ENCODE peak calls at places on chromosomes 4 and X, in six cellular contexts. T is colonic mucosa, G is fibroblast of lung, R is mesenchymal stem cell, U is pancreas, V is right lobe of liver. Q is an unnamed sample. For H3K27me3, the result is how much of the 10 kb centered on the place peaks cover.

GRCh38 chr4:3643518-3644433 is 111.6 kb upstream of the LRPAP1 start:
- DNase-seq in U (no peak), R (no peak), T (no peak), G (no peak), V (peak), Q (no peak)

GRCh38 chr4:147741190-147741788 is 9.4 kb downstream of the ARHGAP10 start:
- DNase-seq in G (peak), U (no peak), V (no peak), R (peak), T (no peak), Q (peak)

GRCh38 chr4:186666750-186667149 is 56.9 kb downstream of the FAT1 start:
- DNase-seq in G (no peak), V (no peak), T (no peak), U (no peak), R (peak), Q (no peak)

GRCh38 chr4:53346920-53347852 is 18.7 kb downstream of the SCFD2 start:
- DNase-seq in G (peak), T (no peak), U (no peak), R (no peak), V (no peak), Q (peak)

GRCh38 chrX:70219938-70220764 is 14.3 kb upstream of the AWAT1 start:
- DNase-seq in V (no peak), T (peak), R (no peak), U (no peak), G (peak), Q (peak)

GRCh38 chr4:2624782-2625548 is 88.5 kb downstream of the FAM193A start:
- DNase-seq in V (peak), T (no peak), U (no peak), G (no peak), R (no peak), Q (peak)

GRCh38 chr4:187209921-187210613 is 486.4 kb upstream of the FAT1 start:
- DNase-seq in R (peak), V (no peak), G (peak), U (no peak), T (no peak), Q (no peak)

GRCh38 chrX:134423606-134424005 is 36.4 kb upstream of the HPRT1 start:
- DNase-seq in G (peak), T (no peak), R (peak), U (no peak), V (no peak), Q (no peak)

GRCh38 chrX:1265061-1265460 is 3.6 kb upstream of the CSF2RA start:
- DNase-seq in T (no peak), G (no peak), U (no peak), V (no peak), R (no peak), Q (no peak)

GRCh38 chrX:118569676-118570075 is 74.1 kb downstream of the DOCK11 start:
- DNase-seq in R (no peak), G (no peak), U (no peak), V (no peak), T (no peak), Q (no peak)

GRCh38 chrX:138711399-138712347 is at the start of gene FGF13:
- DNase-seq in R (no peak), U (peak), G (peak), V (peak), T (no peak), Q (no peak)

GRCh38 chrX:56800307-56800706 is 71.3 kb downstream of the NBDY start:
- DNase-seq in U (no peak), G (no peak), T (peak), R (no peak), V (no peak), Q (no peak)

GRCh38 chr4:83364312-83364711 is 29.7 kb upstream of the HPSE start:
- DNase-seq in G (no peak), U (no peak), T (no peak), V (no peak), R (no peak), Q (peak)

GRCh38 chrX:111652719-111653118 is 28.3 kb upstream of the ALG13 start:
- DNase-seq in U (no peak), R (peak), T (no peak), G (no peak), V (no peak), Q (no peak)

GRCh38 chr4:87375719-87376291 is 15.2 kb downstream of the HSD17B11 start:
- DNase-seq in U (peak), G (peak), V (no peak), R (peak), T (peak), Q (peak)

GRCh38 chr4:108861339-108861738 is 98.5 kb upstream of the ETNPPL start:
- DNase-seq in R (no peak), T (no peak), V (no peak), U (peak), G (peak), Q (no peak)

GRCh38 chrX:21885568-21885967 is 29.8 kb downstream of the YY2 start:
- DNase-seq in G (peak), T (no peak), R (peak), U (no peak), V (no peak), Q (no peak)

GRCh38 chrX:38941675-38942074 is 140.4 kb downstream of the MID1IP1 start:
- DNase-seq in G (peak), R (peak), V (no peak), U (no peak), T (no peak), Q (no peak)

GRCh38 chrX:48761674-48762471 is at the start of gene GLOD5:
- DNase-seq in U (peak), V (peak), T (peak), G (no peak), R (peak), Q (peak)

GRCh38 chrX:46327229-46328081 is 217.8 kb downstream of the ZNF674 start:
- DNase-seq in U (peak), V (peak), R (peak), T (peak), G (peak), Q (peak)

GRCh38 chrX:80138938-80139337 is 124.4 kb downstream of the TBX22 start:
- DNase-seq in T (no peak), U (no peak), G (no peak), V (no peak), R (no peak), Q (no peak)

GRCh38 chr4:186144180-186144579 is 39.7 kb downstream of the FAM149A start:
- DNase-seq in U (peak), R (peak), G (peak), V (no peak), T (peak), Q (no peak)

GRCh38 chrX:18574591-18574990 is 97.3 kb downstream of the RS1 start:
- DNase-seq in V (no peak), G (peak), U (no peak), R (peak), T (no peak), Q (peak)

GRCh38 chrX:18579495-18579894 is 92.4 kb downstream of the RS1 start:
- DNase-seq in V (no peak), T (no peak), U (no peak), G (no peak), R (no peak), Q (no peak)

GRCh38 chrX:18575744-18576143 is 96.2 kb downstream of the RS1 start:
- DNase-seq in V (no peak), R (no peak), U (no peak), G (no peak), T (no peak), Q (peak)

GRCh38 chrX:18573556-18573955 is 98.4 kb downstream of the RS1 start:
- DNase-seq in G (no peak), T (no peak), V (no peak), U (no peak), R (no peak), Q (no peak)

DNA sequence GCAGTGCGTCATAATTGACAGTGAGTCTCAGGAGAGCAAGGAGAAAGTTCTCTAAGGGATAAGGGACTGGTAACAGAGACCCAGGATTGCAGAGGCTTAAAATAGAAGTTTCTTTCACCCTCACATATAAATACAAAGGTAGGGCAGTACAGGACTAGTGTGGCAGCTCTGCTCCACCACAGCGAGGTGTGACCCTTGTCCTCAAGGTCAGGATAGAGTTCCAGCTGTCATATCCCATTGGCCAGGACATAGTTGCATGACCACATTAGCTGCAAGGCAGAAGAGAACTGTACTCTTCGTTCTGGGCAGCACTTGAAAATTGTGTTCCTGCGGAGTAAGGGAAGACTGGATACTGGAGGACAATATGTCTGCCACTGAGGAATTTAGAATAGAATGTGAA is 94.5 kb downstream of the RS1 start:
- DNase-seq in V (no peak), R (no peak), G (no peak), U (no peak), T (no peak), Q (no peak)
- H3K27me3 ChIP-seq in V (under half), R (under half), G (under half), U (under half), T (under half), Q (under half)

GRCh38 chr4:159071969-159072765 is 30.7 kb upstream of the RAPGEF2 start:
- DNase-seq in U (no peak), T (no peak), R (no peak), V (no peak), G (no peak), Q (no peak)
- H3K27ac ChIP-seq in U (peak), T (peak), R (peak), V (no peak), G (no peak), Q (no peak)

GRCh38 chr4:6540879-6541278 is 34.1 kb upstream of the MAN2B2 start:
- DNase-seq in U (no peak), G (no peak), R (no peak), V (no peak), T (no peak), Q (no peak)
- H3K27me3 ChIP-seq in U (under half), G (under half), R (under half), V (under half), T (under half), Q (under half)

DNA sequence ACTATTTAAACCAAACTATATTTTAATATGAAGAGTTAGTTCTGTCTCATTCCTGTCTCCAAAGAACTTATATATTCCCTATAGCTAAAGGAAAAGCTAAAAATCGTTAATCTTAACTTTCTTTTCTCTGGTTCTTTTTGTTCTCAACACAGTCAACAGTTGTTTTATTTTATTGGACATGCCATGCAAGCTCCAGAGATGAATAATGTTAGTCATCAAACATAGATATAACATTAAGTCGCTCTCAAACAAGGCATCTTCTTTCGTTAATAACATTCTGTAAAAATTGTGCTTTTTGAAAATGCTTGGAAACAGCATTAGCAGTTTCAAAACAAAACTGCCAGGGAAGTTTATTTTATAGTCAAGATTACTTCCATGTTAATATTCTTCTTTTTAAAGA is 117.9 kb upstream of the GPM6A start:
- DNase-seq in T (no peak), R (no peak), U (no peak), G (no peak), V (no peak), Q (no peak)
- H3K27ac ChIP-seq in T (no peak), R (no peak), U (no peak), G (no peak), V (no peak), Q (no peak)

GRCh38 chrX:110142096-110142495 is 139.2 kb downstream of the TMEM164 start:
- DNase-seq in V (no peak), R (no peak), U (no peak), T (no peak), G (no peak), Q (peak)

GRCh38 chrX:110146521-110146920 is 143.6 kb downstream of the TMEM164 start:
- DNase-seq in V (no peak), U (peak), R (peak), T (peak), G (peak), Q (no peak)

GRCh38 chrX:110143454-110144210 is 140.7 kb downstream of the TMEM164 start:
- DNase-seq in V (no peak), G (no peak), U (no peak), T (no peak), R (no peak), Q (peak)

GRCh38 chrX:110145305-110145704 is 142.4 kb downstream of the TMEM164 start:
- DNase-seq in G (no peak), R (no peak), U (no peak), T (no peak), V (no peak), Q (no peak)

DNA sequence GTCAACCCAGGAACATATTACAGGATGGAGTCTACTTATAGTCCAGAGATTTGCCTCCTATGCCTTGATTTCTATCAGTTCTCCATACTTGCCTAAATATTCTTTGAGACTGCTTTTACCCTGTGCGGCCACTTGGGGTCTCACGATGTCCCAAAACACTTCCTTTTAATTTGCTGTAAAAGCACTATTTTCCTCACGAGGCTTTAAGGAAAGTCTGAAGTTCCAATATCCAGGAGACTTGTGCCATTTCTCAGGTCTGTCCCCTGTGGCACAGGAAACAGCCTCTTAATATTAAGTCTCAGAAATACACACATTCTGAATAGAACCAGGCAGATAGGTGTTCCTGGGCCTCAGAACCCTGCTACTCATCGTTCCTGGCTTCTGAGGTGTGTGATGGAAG is 142.9 kb downstream of the TMEM164 start:
- DNase-seq in T (no peak), R (peak), U (no peak), V (no peak), G (peak), Q (no peak)
- H3K27me3 ChIP-seq in T (under half), R (under half), U (under half), V (under half), G (under half), Q (under half)

GRCh38 chr4:143455211-143455610 is 58.3 kb upstream of the SMARCA5 start:
- DNase-seq in V (no peak), G (no peak), T (no peak), R (no peak), U (no peak), Q (no peak)
- H3K27ac ChIP-seq in V (no peak), G (no peak), T (no peak), R (no peak), U (no peak), Q (no peak)

GRCh38 chr4:8273450-8273849 is 3.9 kb downstream of the HTRA3 start:
- DNase-seq in T (no peak), R (no peak), G (no peak), U (no peak), V (no peak), Q (no peak)

GRCh38 chr4:8272472-8273428 is 3.2 kb downstream of the HTRA3 start:
- DNase-seq in U (no peak), G (peak), R (peak), T (no peak), V (no peak), Q (no peak)

GRCh38 chr4:8270418-8270771 is 841 bp downstream of the HTRA3 start:
- DNase-seq in V (no peak), U (no peak), R (no peak), G (no peak), T (no peak), Q (no peak)

GRCh38 chr4:8270912-8271815 is 1.6 kb downstream of the HTRA3 start:
- DNase-seq in V (no peak), G (no peak), U (no peak), T (no peak), R (peak), Q (no peak)

DNA sequence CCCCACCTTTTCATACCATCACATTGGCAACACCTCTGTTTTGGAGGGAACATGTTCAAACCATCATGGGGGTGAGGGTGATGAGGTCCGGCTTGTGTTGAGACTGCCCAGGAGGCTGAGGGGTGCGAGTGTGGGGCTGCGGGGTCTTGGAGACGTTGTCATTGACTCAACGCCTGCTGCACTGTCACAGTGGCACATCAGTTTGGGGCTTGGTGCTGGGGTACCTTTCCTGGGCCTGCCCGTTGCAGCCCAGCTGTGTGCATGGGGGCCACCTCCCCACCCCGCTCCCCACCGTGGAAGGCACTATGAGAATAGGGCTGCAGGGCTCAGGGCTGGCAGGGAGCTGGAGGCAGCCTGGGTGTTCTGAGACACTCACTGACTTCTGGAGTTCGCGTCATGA is 2.3 kb downstream of the HTRA3 start:
- DNase-seq in R (no peak), T (no peak), G (no peak), U (no peak), V (no peak), Q (no peak)
- H3K27me3 ChIP-seq in R (under half), T (under half), G (under half), U (under half), V (under half), Q (half or more)

GRCh38 chr4:24800273-24800880 is 5.0 kb downstream of the SOD3 start:
- DNase-seq in T (no peak), V (no peak), R (no peak), G (peak), U (no peak), Q (no peak)
- H3K27ac ChIP-seq in T (peak), V (no peak), R (no peak), G (no peak), U (no peak), Q (no peak)

DNA sequence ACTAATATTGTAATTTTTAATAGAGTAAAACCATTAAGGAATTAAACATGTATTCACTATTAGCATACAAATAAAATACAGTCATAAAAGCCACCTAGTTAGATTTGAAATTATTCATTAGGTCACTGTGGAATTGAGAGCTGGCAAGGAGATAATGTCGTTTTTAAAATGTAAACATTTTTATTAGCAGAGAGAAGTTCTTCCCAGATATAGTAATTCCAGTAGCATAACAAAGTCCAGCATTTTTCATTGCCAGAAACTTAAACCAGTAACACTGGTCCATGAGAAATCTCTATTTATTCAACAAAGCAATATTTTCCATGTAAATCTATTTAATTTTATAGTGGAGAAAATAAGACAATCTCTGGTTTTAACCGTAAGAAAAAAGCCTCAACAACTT is 17.5 kb downstream of the ENOX2 start:
- DNase-seq in U (no peak), T (no peak), G (no peak), R (no peak), V (no peak), Q (no peak)
- H3K27me3 ChIP-seq in U (under half), T (under half), G (under half), R (under half), V (under half), Q (under half)

DNA sequence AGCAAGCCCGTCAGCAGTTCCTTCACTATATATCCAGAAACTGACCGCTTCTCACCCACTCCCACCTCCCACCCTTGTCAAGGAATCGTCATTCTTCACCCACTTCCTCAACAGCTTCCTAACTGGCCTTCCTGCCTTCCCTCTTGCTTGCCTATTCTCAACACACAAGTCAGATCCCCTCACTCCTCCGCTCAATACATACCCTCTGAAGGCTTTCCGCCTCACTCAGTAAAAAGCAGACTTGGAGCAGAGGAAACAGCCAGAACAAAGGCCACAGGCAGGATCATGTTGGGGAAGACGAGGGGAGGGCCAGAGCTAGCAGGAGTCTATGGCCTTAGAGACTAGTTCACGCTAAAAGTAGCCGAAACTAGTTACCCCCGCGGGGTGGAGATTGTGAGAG is 23.7 kb downstream of the RWDD4 start:
- DNase-seq in G (peak), T (no peak), R (no peak), U (no peak), V (no peak), Q (no peak)
- H3K27ac ChIP-seq in G (no peak), T (no peak), R (no peak), U (no peak), V (no peak), Q (no peak)

Q was measured in foreskin keratinocyte.